ENCODE peak calls at places on chromosomes 4 and X, in ten cellular contexts. N is lower lobe of right lung, G is GM10248, V is GM03348, L is NCI-H774, A is cardiac fibroblast, Z is MV-4-11, T is upper lobe of right lung, J is AG10803, S is NCI-H1092. U is an unnamed sample.
A peak's percentile ranks its signal among the peaks of the same experiment; 100 is the strongest.

GRCh38 chr4:88240297-88240714 is 44.1 kb downstream of the PPM1K start:
- DNase-seq in S (no peak), Z (no peak), G (no peak), N (peak; percentile 68), J (no peak), A (no peak), L (no peak), V (no peak), T (no peak), U (no peak)

GRCh38 chrX:30141966-30142365 is 73.4 kb upstream of the MAGEB2 start:
- DNase-seq in A (peak; percentile 47), S (peak; percentile 13), N (no peak), T (no peak), J (peak; percentile 14), L (peak; percentile 5), Z (peak; percentile 9), V (peak; percentile 7), G (no peak), U (no peak)

GRCh38 chrX:53288173-53288572 is 6.8 kb upstream of the IQSEC2 start:
- DNase-seq in G (no peak), V (peak; percentile 16), T (no peak), J (no peak), N (peak; percentile 53), Z (peak; percentile 52), S (peak; percentile 47), L (no peak), A (no peak), U (no peak)

GRCh38 chrX:78673256-78673655 is 14.1 kb upstream of the RTL3 start:
- DNase-seq in T (no peak), J (no peak), N (no peak), V (no peak), L (no peak), G (no peak), A (no peak), Z (peak; percentile 64), S (no peak), U (no peak)

GRCh38 chr4:31360786-31361185 is 640.6 kb downstream of the PCDH7 start:
- DNase-seq in G (no peak), V (peak; percentile 64), A (peak; percentile 80), J (peak; percentile 54), L (no peak), Z (peak; percentile 55), T (no peak), S (no peak), N (no peak), U (no peak)

GRCh38 chr4:3800351-3800750 is 34.2 kb downstream of the ADRA2C start:
- DNase-seq in J (no peak), N (peak; percentile 30), Z (no peak), A (no peak), S (no peak), T (no peak), L (no peak), V (no peak), G (no peak), U (no peak)

GRCh38 chr4:174592985-174593335 is 70.7 kb upstream of the HPGD start:
- DNase-seq in Z (peak; percentile 90), A (peak; percentile 60), S (no peak), G (no peak), N (no peak), T (no peak), V (peak; percentile 63), J (peak; percentile 67), L (no peak), U (no peak)

GRCh38 chr4:133921280-133922195 is 280.1 kb downstream of the PABPC4L start:
- DNase-seq in T (no peak), L (no peak), Z (no peak), G (no peak), N (no peak), V (no peak), S (no peak), A (peak; percentile 9), J (no peak), U (no peak)

GRCh38 chr4:3773552-3774001 is 7.4 kb downstream of the ADRA2C start:
- DNase-seq in V (no peak), S (no peak), A (no peak), Z (no peak), N (no peak), T (no peak), G (no peak), J (no peak), L (no peak), U (no peak)

GRCh38 chrX:7574325-7574724 is 268.6 kb upstream of the VCX start:
- DNase-seq in L (no peak), S (no peak), T (no peak), J (no peak), G (no peak), V (peak; percentile 1), A (peak; percentile 13), N (no peak), Z (no peak), U (no peak)

GRCh38 chr4:63460075-63460474 is 949.2 kb downstream of the TECRL start:
- DNase-seq in G (no peak), A (no peak), Z (peak; percentile 27), S (no peak), J (no peak), T (no peak), V (no peak), L (no peak), N (no peak), U (no peak)

GRCh38 chrX:5650904-5651303 is 577.8 kb downstream of the NLGN4X start:
- DNase-seq in J (no peak), S (no peak), A (no peak), T (no peak), G (no peak), L (no peak), Z (peak; percentile 61), V (no peak), N (no peak), U (no peak)

GRCh38 chr4:99436462-99436861 is 1.3 kb upstream of the ADH7 start:
- DNase-seq in V (no peak), G (no peak), Z (no peak), J (no peak), N (no peak), S (no peak), L (no peak), T (no peak), A (no peak), U (no peak)

GRCh38 chrX:68439341-68439740 is 6.0 kb upstream of the OPHN1 start:
- DNase-seq in V (no peak), S (no peak), Z (no peak), A (no peak), L (no peak), J (no peak), N (no peak), T (no peak), G (no peak), U (no peak)

GRCh38 chr4:99394913-99395312 is 40.2 kb downstream of the ADH7 start:
- DNase-seq in V (no peak), N (no peak), G (no peak), A (peak; percentile 71), J (peak; percentile 28), T (no peak), S (no peak), Z (no peak), L (no peak), U (no peak)

U was measured in omental fat pad.